ENCODE peak calls at places on chromosomes 2 and 18, in four cellular contexts. N, K, I and W are unnamed samples.

GRCh38 chr2:10297950-10298349 is 4.8 kb upstream of the HPCAL1 start:
- DNase-seq in I (no peak), K (peak), N (peak), W (no peak)

GRCh38 chr2:59259913-59260312 is 1018.8 kb upstream of the FANCL start:
- DNase-seq in I (no peak), N (no peak), K (no peak), W (no peak)

GRCh38 chr18:49966090-49966489 is 152.8 kb upstream of the ACAA2 start:
- DNase-seq in K (no peak), N (no peak), I (no peak), W (no peak)

GRCh38 chr2:9388102-9388735 is 35.1 kb downstream of the ITGB1BP1 start:
- DNase-seq in K (no peak), N (no peak), I (peak), W (no peak)

GRCh38 chr2:10772868-10773215 is 39.7 kb downstream of the PDIA6 start:
- DNase-seq in I (peak), K (no peak), N (no peak), W (no peak)

GRCh38 chr18:52339891-52340371 is at the start of gene DCC:
- DNase-seq in N (no peak), K (no peak), I (no peak), W (no peak)

GRCh38 chr2:60925994-60926750 is 44.8 kb downstream of the REL start:
- DNase-seq in I (no peak), N (peak), K (no peak), W (no peak)

GRCh38 chr2:195026261-195026660 is 630.8 kb upstream of the SLC39A10 start:
- DNase-seq in N (no peak), K (no peak), I (no peak), W (no peak)

GRCh38 chr18:26405190-26405781 is 143.1 kb downstream of the KCTD1 start:
- DNase-seq in I (no peak), N (peak), K (no peak), W (peak)

GRCh38 chr2:30472326-30472725 is 25.3 kb downstream of the LCLAT1 start:
- DNase-seq in N (no peak), K (no peak), I (no peak), W (no peak)